ENCODE peak calls at places on chromosomes 5 and 9, in six cellular contexts. X, E, S, N, P and F are unnamed samples.

GRCh38 chr5:39447968-39448367 is 23.2 kb upstream of the DAB2 start:
- DNase-seq in X (no peak), E (no peak), S (no peak), N (no peak), P (no peak), F (no peak)

GRCh38 chr9:20693068-20693467 is 9.0 kb downstream of the FOCAD start:
- DNase-seq in X (no peak), E (no peak), S (no peak), N (no peak), P (no peak), F (no peak)

GRCh38 chr5:96582343-96582742 is 79.8 kb upstream of the CAST start:
- DNase-seq in X (no peak), E (no peak), S (no peak), N (no peak), P (peak), F (no peak)

GRCh38 chr5:87541033-87541432 is 128.3 kb upstream of the CCNH start:
- DNase-seq in X (peak), E (peak), S (no peak), N (no peak), P (no peak), F (peak)

GRCh38 chr9:129879991-129880653 is 44.9 kb downstream of the USP20 start:
- DNase-seq in X (no peak), E (no peak), S (no peak), N (no peak), P (no peak), F (no peak)

GRCh38 chr9:122125891-122126331 is 32.8 kb upstream of the TTLL11 start:
- DNase-seq in X (no peak), E (no peak), S (no peak), N (no peak), P (peak), F (no peak)

GRCh38 chr9:7185612-7186011 is 427.8 kb downstream of the KDM4C start:
- DNase-seq in X (no peak), E (peak), S (no peak), N (no peak), P (no peak), F (no peak)

GRCh38 chr9:14661421-14662059 is 31.7 kb downstream of the ZDHHC21 start:
- DNase-seq in X (no peak), E (no peak), S (no peak), N (no peak), P (no peak), F (no peak)

GRCh38 chr5:141825836-141826560 is 52.2 kb downstream of the PCDH1 start:
- DNase-seq in X (no peak), E (no peak), S (no peak), N (peak), P (no peak), F (no peak)

GRCh38 chr9:77453857-77454647 is 194.1 kb downstream of the GNA14 start:
- DNase-seq in X (no peak), E (no peak), S (no peak), N (no peak), P (no peak), F (no peak)

GRCh38 chr5:120014535-120014934 is 385.2 kb downstream of the FAM170A start:
- DNase-seq in X (no peak), E (no peak), S (no peak), N (no peak), P (no peak), F (no peak)

GRCh38 chr9:80146466-80146865 is 574.7 kb downstream of the TLE4 start:
- DNase-seq in X (no peak), E (no peak), S (no peak), N (no peak), P (no peak), F (no peak)

GRCh38 chr5:98794414-98795080 is 21.1 kb downstream of the RGMB start:
- DNase-seq in X (no peak), E (no peak), S (no peak), N (no peak), P (no peak), F (no peak)

GRCh38 chr5:40495172-40495699 is 184.5 kb upstream of the PTGER4 start:
- DNase-seq in X (no peak), E (no peak), S (no peak), N (no peak), P (no peak), F (no peak)

GRCh38 chr9:12554636-12555035 is 138.5 kb upstream of the TYRP1 start:
- DNase-seq in X (peak), E (no peak), S (no peak), N (no peak), P (peak), F (no peak)

GRCh38 chr5:137236266-137236665 is 262.9 kb downstream of the SPOCK1 start:
- DNase-seq in X (no peak), E (no peak), S (no peak), N (no peak), P (no peak), F (no peak)

GRCh38 chr5:126097881-126098280 is 325.3 kb upstream of the GRAMD2B start:
- DNase-seq in X (no peak), E (no peak), S (no peak), N (no peak), P (no peak), F (no peak)

GRCh38 chr9:124399323-124399962 is 15.8 kb downstream of the PSMB7 start:
- DNase-seq in X (no peak), E (no peak), S (no peak), N (no peak), P (no peak), F (peak)

GRCh38 chr5:133408322-133408721 is 204.0 kb downstream of the FSTL4 start:
- DNase-seq in X (no peak), E (no peak), S (peak), N (no peak), P (no peak), F (no peak)

GRCh38 chr5:140040358-140040757 is 2.7 kb downstream of the NRG2 start:
- DNase-seq in X (no peak), E (no peak), S (no peak), N (no peak), P (no peak), F (no peak)

GRCh38 chr9:93916358-93916757 is 38.8 kb downstream of the BARX1 start:
- DNase-seq in X (no peak), E (no peak), S (no peak), N (no peak), P (no peak), F (no peak)

GRCh38 chr5:63805151-63805550 is 157.1 kb downstream of the HTR1A start:
- DNase-seq in X (no peak), E (no peak), S (no peak), N (no peak), P (no peak), F (no peak)

GRCh38 chr9:110835404-110835803 is 166.8 kb downstream of the MUSK start:
- DNase-seq in X (no peak), E (peak), S (no peak), N (no peak), P (no peak), F (no peak)

GRCh38 chr9:116692619-116693018 is 5.5 kb downstream of the TRIM32 start:
- DNase-seq in X (no peak), E (no peak), S (no peak), N (no peak), P (no peak), F (no peak)

GRCh38 chr9:134061688-134062371 is 6.0 kb downstream of the BRD3 start:
- DNase-seq in X (no peak), E (no peak), S (peak), N (no peak), P (no peak), F (no peak)

GRCh38 chr9:98907055-98907454 is 36.7 kb upstream of the COL15A1 start:
- DNase-seq in X (no peak), E (no peak), S (no peak), N (no peak), P (no peak), F (no peak)

GRCh38 chr9:74643303-74643933 is 146.3 kb downstream of the RORB start:
- DNase-seq in X (no peak), E (no peak), S (no peak), N (no peak), P (no peak), F (no peak)

GRCh38 chr9:134225186-134225585 is 60.8 kb upstream of the RNU6ATAC start:
- DNase-seq in X (no peak), E (no peak), S (no peak), N (no peak), P (no peak), F (no peak)

GRCh38 chr5:175889910-175890684 is 18.7 kb downstream of the CPLX2 start:
- DNase-seq in X (no peak), E (no peak), S (no peak), N (no peak), P (no peak), F (no peak)

GRCh38 chr9:135928074-135928730 is 20.9 kb upstream of the CAMSAP1 start:
- DNase-seq in X (no peak), E (no peak), S (no peak), N (no peak), P (no peak), F (no peak)

GRCh38 chr5:159240301-159240870 is 22.7 kb upstream of the UBLCP1 start:
- DNase-seq in X (no peak), E (no peak), S (no peak), N (peak), P (no peak), F (no peak)

GRCh38 chr9:23382418-23382817 is 443.6 kb downstream of the ELAVL2 start:
- DNase-seq in X (no peak), E (no peak), S (no peak), N (no peak), P (no peak), F (no peak)

GRCh38 chr5:5683174-5683573 is 260.7 kb downstream of the ICE1 start:
- DNase-seq in X (no peak), E (no peak), S (no peak), N (no peak), P (no peak), F (no peak)

GRCh38 chr9:129412814-129413536 is 207.9 kb downstream of the C9orf50 start:
- DNase-seq in X (peak), E (peak), S (peak), N (peak), P (peak), F (peak)

GRCh38 chr5:35518104-35518503 is 99.6 kb upstream of the SPEF2 start:
- DNase-seq in X (no peak), E (no peak), S (no peak), N (no peak), P (no peak), F (no peak)

GRCh38 chr5:95084757-95085156 is 200.1 kb downstream of the MCTP1 start:
- DNase-seq in X (no peak), E (no peak), S (no peak), N (no peak), P (no peak), F (no peak)

GRCh38 chr5:154652746-154653417 is 102.3 kb upstream of the LARP1 start:
- DNase-seq in X (no peak), E (no peak), S (no peak), N (no peak), P (no peak), F (no peak)
- TF ChIP-seq CTCF in X (no peak), E (no peak), S (no peak), N (no peak), P (no peak), F (no peak)

DNA sequence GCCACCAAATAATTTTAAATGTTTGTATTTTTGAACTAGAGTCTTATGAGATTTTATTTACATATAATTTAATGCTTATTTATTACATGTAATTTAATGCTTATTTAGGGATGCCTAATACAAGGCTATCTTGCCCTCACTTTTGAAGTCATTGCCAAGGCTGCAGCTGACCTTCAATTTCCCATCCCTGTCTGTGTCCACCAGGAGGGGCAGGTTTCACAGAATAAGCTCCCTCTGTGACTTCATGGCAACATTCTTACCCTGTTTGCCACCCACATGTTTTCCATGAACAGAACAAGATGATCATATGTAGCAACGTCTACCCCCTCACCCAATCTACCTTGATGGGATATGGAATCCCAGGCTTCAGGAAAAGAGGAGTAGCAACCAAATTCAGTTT is 27.0 kb downstream of the C5 start:
- DNase-seq in X (no peak), E (no peak), S (no peak), N (no peak), P (no peak), F (no peak)
- TF ChIP-seq CTCF in X (no peak), E (peak), S (no peak), N (no peak), P (peak), F (no peak)

GRCh38 chr5:28014779-28015178 is 976.4 kb upstream of the CDH9 start:
- DNase-seq in X (no peak), E (no peak), S (no peak), N (peak), P (no peak), F (no peak)
- TF ChIP-seq CTCF in X (peak), E (peak), S (no peak), N (peak), P (no peak), F (peak)

GRCh38 chr9:137227853-137228514 is 682 bp downstream of the RNF224 start:
- DNase-seq in X (no peak), E (no peak), S (no peak), N (no peak), P (no peak), F (no peak)
- TF ChIP-seq CTCF in X (no peak), E (no peak), S (no peak), N (no peak), P (no peak), F (no peak)

DNA sequence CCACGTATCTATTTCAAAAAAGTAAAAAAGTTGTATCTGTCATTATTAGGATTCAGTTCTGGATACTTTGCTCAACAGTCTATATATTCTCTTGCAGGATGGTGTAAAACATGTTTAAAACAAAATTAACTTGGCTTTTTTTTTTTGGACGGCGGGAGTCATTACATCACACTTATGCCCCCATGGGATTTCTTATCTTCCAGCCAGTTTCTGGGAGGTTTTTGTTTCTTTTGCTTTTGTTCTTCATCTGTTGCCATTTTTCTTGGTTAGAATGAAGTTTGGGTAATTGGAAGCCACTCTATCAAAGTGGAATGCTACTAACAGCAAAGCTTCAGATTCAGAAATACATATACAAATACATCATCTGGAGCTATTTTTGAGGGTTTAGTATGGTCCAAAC is 1.8 kb upstream of the STARD4 start:
- DNase-seq in X (no peak), E (no peak), S (no peak), N (no peak), P (no peak), F (no peak)
- TF ChIP-seq CTCF in X (no peak), E (no peak), S (no peak), N (no peak), P (no peak), F (no peak)

GRCh38 chr9:91422832-91423711 is 560 bp downstream of the NFIL3 start:
- DNase-seq in X (peak), E (peak), S (peak), N (peak), P (peak), F (peak)
- TF ChIP-seq CTCF in X (no peak), E (peak), S (no peak), N (peak), P (no peak), F (peak)

GRCh38 chr9:106906129-106906528 is 43.2 kb downstream of the ZNF462 start:
- DNase-seq in X (no peak), E (no peak), S (no peak), N (no peak), P (no peak), F (no peak)
- TF ChIP-seq CTCF in X (no peak), E (no peak), S (no peak), N (no peak), P (no peak), F (no peak)

DNA sequence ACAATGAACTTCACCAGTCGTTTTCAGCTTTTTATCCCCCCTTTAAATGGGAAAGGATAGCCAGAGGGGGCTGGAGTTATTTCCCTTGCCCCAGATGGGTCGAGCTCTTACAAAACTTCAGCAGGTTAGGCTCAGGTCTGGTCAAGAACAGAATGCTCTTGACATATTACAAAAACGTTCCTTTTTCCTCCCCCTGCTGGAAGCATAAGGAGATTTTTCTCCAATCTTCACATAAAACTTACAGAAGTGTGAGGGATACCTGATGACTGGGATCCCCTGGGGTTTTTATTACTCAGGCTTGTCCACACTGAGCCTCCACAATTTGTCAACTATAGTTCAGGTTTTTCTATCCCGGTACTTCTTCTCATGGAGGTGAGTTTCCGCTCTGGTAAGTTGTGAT is 60.8 kb downstream of the CSF2 start:
- DNase-seq in X (no peak), E (no peak), S (no peak), N (no peak), P (no peak), F (no peak)
- TF ChIP-seq CTCF in X (peak), E (peak), S (no peak), N (peak), P (no peak), F (peak)

GRCh38 chr5:173326501-173326960 is 1.7 kb downstream of the STC2 start:
- DNase-seq in X (no peak), E (no peak), S (no peak), N (peak), P (no peak), F (no peak)

GRCh38 chr5:173327084-173327947 is 898 bp downstream of the STC2 start:
- DNase-seq in X (peak), E (no peak), S (no peak), N (peak), P (peak), F (no peak)

GRCh38 chr5:173328896-173329369 is 719 bp upstream of the STC2 start:
- DNase-seq in X (no peak), E (no peak), S (no peak), N (peak), P (peak), F (no peak)

GRCh38 chr5:173329370-173330150 is 1.3 kb upstream of the STC2 start:
- DNase-seq in X (peak), E (no peak), S (no peak), N (peak), P (peak), F (no peak)

DNA sequence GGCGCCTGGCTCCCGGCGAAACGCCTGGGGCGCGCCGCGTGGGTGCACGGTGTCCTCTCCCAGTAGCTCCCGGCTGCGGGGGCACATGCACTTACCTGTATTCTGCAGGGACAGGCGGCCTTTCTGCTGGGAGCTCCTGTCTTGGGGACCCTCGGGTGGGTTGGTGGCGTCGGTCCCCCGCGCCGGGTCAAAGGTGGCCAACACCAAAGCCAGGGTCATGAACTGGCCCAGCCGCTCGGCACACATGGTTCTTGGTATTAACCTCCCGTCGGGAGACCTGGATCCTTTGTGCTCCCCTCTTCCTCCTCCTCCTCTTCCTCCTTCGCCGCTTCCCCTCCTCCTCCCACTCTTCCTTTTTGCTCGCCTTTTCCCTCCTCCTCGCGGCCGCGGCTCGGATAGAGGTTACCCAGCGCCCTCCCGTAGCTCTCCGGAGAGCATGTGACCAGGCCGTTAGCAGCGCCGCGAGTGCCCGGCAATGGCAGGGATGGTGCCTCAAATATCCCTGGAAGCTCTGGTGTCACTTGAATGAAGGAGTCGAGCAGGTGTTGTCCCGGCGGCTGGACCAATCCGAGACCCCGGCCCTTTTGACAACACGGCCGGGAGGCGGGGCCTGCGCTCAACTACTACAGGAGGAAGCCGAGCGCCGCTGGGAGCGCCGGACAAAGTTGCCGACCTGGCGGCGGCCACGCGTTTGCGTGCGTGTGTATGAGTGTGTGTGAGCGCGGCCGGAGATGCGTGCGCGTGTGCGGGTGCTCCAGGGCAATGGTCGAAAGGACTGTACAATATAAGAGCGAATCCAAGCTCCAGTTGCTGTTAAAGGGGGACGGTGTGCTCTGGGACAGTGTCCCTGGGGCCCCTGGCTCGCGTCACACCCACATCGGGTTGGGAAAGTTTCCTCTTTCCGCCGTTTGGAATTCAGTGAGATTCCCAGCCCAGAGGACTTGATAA is at the start of gene STC2:
- DNase-seq in X (peak), E (peak), S (no peak), N (peak), P (peak), F (peak)
- TF ChIP-seq CTCF in X (no peak), E (peak), S (no peak), N (no peak), P (no peak), F (no peak)